ENCODE peak calls at places on chromosomes 2 and 18, in eight cellular contexts. Y is tibial artery, K is choroid plexus epithelial cell, W is thoracic aorta, V is type B pancreatic cell, Z is neural crest cell, J is dorsolateral prefrontal cortex, G is brain microvascular endothelial cell. B is an unnamed sample.

GRCh38 chr2:165839610-165840009 is 45.6 kb upstream of the GALNT3 start:
- DNase-seq in Y (no peak), K (peak), W (no peak), V (no peak), Z (no peak), J (no peak), G (peak), B (no peak)

GRCh38 chr18:13605901-13606300 is 120.5 kb downstream of the FAM210A start:
- DNase-seq in Y (no peak), K (no peak), W (no peak), V (no peak), Z (no peak), J (no peak), G (no peak), B (no peak)

GRCh38 chr2:86476918-86477317 is 35.7 kb downstream of the KDM3A start:
- DNase-seq in Y (no peak), K (no peak), W (no peak), V (no peak), Z (no peak), J (no peak), G (no peak), B (no peak)

GRCh38 chr2:58562281-58562680 is 321.2 kb upstream of the FANCL start:
- DNase-seq in Y (no peak), K (peak), W (no peak), V (no peak), Z (no peak), J (no peak), G (no peak), B (no peak)

GRCh38 chr2:46315103-46315890 is 18.1 kb downstream of the EPAS1 start:
- DNase-seq in Y (peak), K (peak), W (peak), V (no peak), Z (no peak), J (no peak), G (peak), B (peak)

GRCh38 chr2:231387904-231388724 is 7.4 kb upstream of the B3GNT7 start:
- DNase-seq in Y (no peak), K (peak), W (no peak), V (no peak), Z (peak), J (peak), G (peak), B (no peak)

GRCh38 chr2:240179941-240180666 is 39.6 kb upstream of the OTOS start:
- DNase-seq in Y (peak), K (no peak), W (no peak), V (no peak), Z (no peak), J (no peak), G (no peak), B (no peak)

GRCh38 chr2:218501665-218502064 is 66.5 kb downstream of the USP37 start:
- DNase-seq in Y (no peak), K (peak), W (no peak), V (no peak), Z (no peak), J (no peak), G (peak), B (no peak)

GRCh38 chr2:25558262-25558661 is 115.1 kb downstream of the DTNB start:
- DNase-seq in Y (no peak), K (peak), W (no peak), V (no peak), Z (no peak), J (no peak), G (peak), B (no peak)

GRCh38 chr2:241680827-241681599 is 5.6 kb downstream of the DTYMK start:
- DNase-seq in Y (no peak), K (peak), W (no peak), V (no peak), Z (no peak), J (no peak), G (peak), B (no peak)

GRCh38 chr2:101830555-101830954 is 133.0 kb downstream of the MAP4K4 start:
- DNase-seq in Y (no peak), K (peak), W (no peak), V (no peak), Z (no peak), J (no peak), G (peak), B (no peak)

GRCh38 chr2:46747297-46747818 is 168.2 kb downstream of the MCFD2 start:
- DNase-seq in Y (no peak), K (peak), W (no peak), V (no peak), Z (no peak), J (no peak), G (no peak), B (no peak)

GRCh38 chr2:47437287-47437686 is 34.3 kb downstream of the MSH2 start:
- DNase-seq in Y (no peak), K (peak), W (no peak), V (no peak), Z (no peak), J (no peak), G (no peak), B (no peak)

GRCh38 chr2:169260846-169261245 is 101.5 kb downstream of the LRP2 start:
- DNase-seq in Y (no peak), K (no peak), W (no peak), V (no peak), Z (no peak), J (no peak), G (no peak), B (no peak)

GRCh38 chr2:147177449-147177848 is 667.4 kb upstream of the ACVR2A start:
- DNase-seq in Y (no peak), K (no peak), W (no peak), V (no peak), Z (no peak), J (no peak), G (no peak), B (no peak)

GRCh38 chr2:98412751-98413445 is 31.8 kb upstream of the INPP4A start:
- DNase-seq in Y (no peak), K (peak), W (no peak), V (no peak), Z (peak), J (no peak), G (peak), B (no peak)

GRCh38 chr18:79046522-79046921 is 22.7 kb upstream of the ATP9B start:
- DNase-seq in Y (no peak), K (no peak), W (no peak), V (no peak), Z (no peak), J (no peak), G (no peak), B (no peak)

GRCh38 chr18:70366174-70366573 is 77.3 kb downstream of the SOCS6 start:
- DNase-seq in Y (no peak), K (no peak), W (no peak), V (no peak), Z (no peak), J (no peak), G (no peak), B (no peak)

GRCh38 chr2:107108556-107108955 is 222.6 kb upstream of the ST6GAL2 start:
- DNase-seq in Y (no peak), K (peak), W (no peak), V (no peak), Z (no peak), J (no peak), G (peak), B (no peak)

GRCh38 chr2:48347712-48348111 is 182.2 kb upstream of the STON1 start:
- DNase-seq in Y (no peak), K (peak), W (no peak), V (no peak), Z (no peak), J (no peak), G (no peak), B (no peak)

GRCh38 chr2:179020156-179020750 is 29.7 kb downstream of the CCDC141 start:
- DNase-seq in Y (no peak), K (peak), W (no peak), V (no peak), Z (peak), J (no peak), G (no peak), B (no peak)

GRCh38 chr2:71846669-71847291 is 300.9 kb downstream of the CYP26B1 start:
- DNase-seq in Y (no peak), K (peak), W (no peak), V (no peak), Z (no peak), J (no peak), G (peak), B (no peak)

GRCh38 chr2:95379616-95379925 is 22.9 kb upstream of the FAHD2A start:
- DNase-seq in Y (peak), K (no peak), W (no peak), V (no peak), Z (no peak), J (no peak), G (no peak), B (no peak)
- TF ChIP-seq CTCF in Y (no peak), K (peak), W (no peak), V (peak), Z (peak), J (no peak), G (peak), B (no peak)

DNA sequence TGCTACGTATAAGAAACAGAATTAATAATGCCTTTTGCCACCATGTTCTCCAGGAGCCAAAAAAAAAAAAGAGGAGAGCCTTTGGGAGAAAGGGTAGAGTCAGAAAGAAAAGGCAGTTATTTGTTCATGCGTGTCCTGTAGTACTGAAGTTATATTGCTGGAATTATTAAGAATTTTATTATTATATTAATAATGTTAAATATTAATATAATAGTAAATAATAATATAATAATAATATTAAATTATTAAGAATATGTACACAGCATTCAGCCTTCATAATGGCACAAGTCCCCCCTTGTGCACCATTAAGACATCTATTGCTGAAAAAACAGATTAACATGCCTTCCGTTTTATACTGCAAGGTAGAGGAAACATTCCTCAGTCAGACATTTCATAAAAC is 8.1 kb downstream of the REG1A start:
- DNase-seq in Y (no peak), K (no peak), W (no peak), V (no peak), Z (no peak), J (no peak), G (no peak), B (no peak)
- TF ChIP-seq CTCF in Y (no peak), K (no peak), W (no peak), V (no peak), Z (no peak), J (no peak), G (no peak), B (no peak)

GRCh38 chr2:64654993-64655666 is 1.4 kb upstream of the SERTAD2 start:
- DNase-seq in Y (no peak), K (no peak), W (no peak), V (no peak), Z (no peak), J (no peak), G (no peak), B (no peak)
- TF ChIP-seq CTCF in Y (no peak), K (peak), W (no peak), V (peak), Z (peak), J (no peak), G (peak), B (no peak)

DNA sequence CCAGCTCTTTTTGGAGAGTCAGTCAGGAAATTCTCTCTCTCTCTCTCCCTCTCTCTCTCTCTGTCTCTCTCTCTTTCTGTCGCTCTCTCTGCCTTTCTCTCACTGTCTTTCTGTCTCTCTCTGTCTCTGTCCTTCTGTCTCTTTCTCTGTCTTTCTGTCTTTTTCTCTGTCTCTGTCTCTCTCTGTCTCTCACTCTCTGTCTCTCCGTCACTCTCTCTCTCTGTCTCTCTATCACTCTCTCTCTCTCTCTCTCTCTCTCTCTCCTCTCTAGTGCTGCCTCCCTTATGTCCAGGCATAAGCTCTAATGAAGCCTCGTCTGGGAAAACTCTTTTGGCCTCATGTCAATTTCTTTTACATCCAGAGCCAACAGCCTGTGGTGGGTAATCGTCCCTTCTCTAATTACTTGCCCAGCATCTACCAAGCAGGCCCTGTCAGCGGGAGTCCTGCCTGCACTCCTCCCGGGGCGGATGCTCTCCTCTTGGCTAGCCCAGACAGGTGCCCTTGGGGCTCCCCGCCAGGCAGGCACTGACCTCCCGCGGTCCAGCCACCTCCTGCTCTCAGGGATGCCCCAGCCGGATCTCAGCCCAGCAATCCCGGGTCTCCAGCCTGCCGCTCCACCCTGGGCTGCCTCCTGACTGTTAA is 74.1 kb downstream of the NCAPH start:
- DNase-seq in Y (no peak), K (peak), W (no peak), V (no peak), Z (no peak), J (no peak), G (no peak), B (no peak)
- TF ChIP-seq CTCF in Y (no peak), K (no peak), W (no peak), V (no peak), Z (no peak), J (no peak), G (no peak), B (no peak)

GRCh38 chr18:62878305-62878704 is 163.0 kb downstream of the PHLPP1 start:
- DNase-seq in Y (no peak), K (no peak), W (no peak), V (no peak), Z (no peak), J (no peak), G (no peak), B (no peak)

GRCh38 chr18:62876106-62876505 is 160.8 kb downstream of the PHLPP1 start:
- DNase-seq in Y (no peak), K (no peak), W (no peak), V (no peak), Z (no peak), J (no peak), G (no peak), B (no peak)

GRCh38 chr18:62875320-62875719 is 160.0 kb downstream of the PHLPP1 start:
- DNase-seq in Y (no peak), K (no peak), W (no peak), V (no peak), Z (no peak), J (no peak), G (no peak), B (no peak)

GRCh38 chr18:62876828-62877227 is 161.5 kb downstream of the PHLPP1 start:
- DNase-seq in Y (no peak), K (no peak), W (no peak), V (no peak), Z (no peak), J (no peak), G (no peak), B (no peak)

GRCh38 chr18:62877448-62878221 is 162.3 kb downstream of the PHLPP1 start:
- DNase-seq in Y (no peak), K (peak), W (no peak), V (no peak), Z (no peak), J (no peak), G (peak), B (no peak)
- TF ChIP-seq CTCF in Y (peak), K (peak), W (no peak), V (no peak), Z (no peak), J (no peak), G (peak), B (no peak)

GRCh38 chr18:45252474-45252873 is 362.8 kb upstream of the SLC14A2 start:
- DNase-seq in Y (no peak), K (no peak), W (no peak), V (no peak), Z (no peak), J (no peak), G (no peak), B (no peak)
- TF ChIP-seq CTCF in Y (no peak), K (no peak), W (no peak), V (no peak), Z (no peak), J (no peak), G (no peak), B (no peak)

B was measured in omental fat pad.